ENCODE peak calls at places on chromosomes 5 and 9, in seven cellular contexts. One of them, this sample, is unnamed.

GRCh38 chr5:66324357-66324756 is 180.3 kb downstream of the SREK1 start:
- DNase-seq in uterus: no peak
- DNase-seq in heart left ventricle: peak; percentile 89
- DNase-seq in ovary: no peak
- DNase-seq in stomach: peak; percentile 45
- DNase-seq in prostate gland: no peak
- DNase-seq in IMR-90: no peak
- DNase-seq in this sample: no peak

GRCh38 chr5:107474361-107474723 is 196.4 kb downstream of the EFNA5 start:
- DNase-seq in uterus: no peak
- DNase-seq in heart left ventricle: no peak
- DNase-seq in ovary: no peak
- DNase-seq in stomach: no peak
- DNase-seq in prostate gland: no peak
- DNase-seq in IMR-90: no peak
- DNase-seq in this sample: no peak

GRCh38 chr5:143396353-143396940 is 7.0 kb downstream of the NR3C1 start:
- DNase-seq in uterus: no peak
- DNase-seq in heart left ventricle: no peak
- DNase-seq in ovary: no peak
- DNase-seq in stomach: no peak
- DNase-seq in prostate gland: no peak
- DNase-seq in IMR-90: no peak
- DNase-seq in this sample: no peak

GRCh38 chr9:3756071-3756470 is 230.3 kb upstream of the RFX3 start:
- DNase-seq in uterus: no peak
- DNase-seq in heart left ventricle: no peak
- DNase-seq in ovary: no peak
- DNase-seq in stomach: no peak
- DNase-seq in prostate gland: no peak
- DNase-seq in IMR-90: no peak
- DNase-seq in this sample: no peak

GRCh38 chr5:67182406-67182805 is 14.2 kb downstream of the CD180 start:
- DNase-seq in uterus: peak; percentile 82
- DNase-seq in heart left ventricle: peak; percentile 75
- DNase-seq in ovary: peak; percentile 37
- DNase-seq in stomach: no peak
- DNase-seq in prostate gland: no peak
- DNase-seq in IMR-90: peak; percentile 89
- DNase-seq in this sample: peak; percentile 78

GRCh38 chr5:170896779-170897178 is 35.0 kb downstream of the RANBP17 start:
- DNase-seq in uterus: no peak
- DNase-seq in heart left ventricle: no peak
- DNase-seq in ovary: no peak
- DNase-seq in stomach: peak; percentile 26
- DNase-seq in prostate gland: no peak
- DNase-seq in IMR-90: peak; percentile 18
- DNase-seq in this sample: peak; percentile 36

GRCh38 chr5:57736716-57737115 is 254.1 kb upstream of the ACTBL2 start:
- DNase-seq in uterus: no peak
- DNase-seq in heart left ventricle: no peak
- DNase-seq in ovary: no peak
- DNase-seq in stomach: no peak
- DNase-seq in prostate gland: no peak
- DNase-seq in IMR-90: no peak
- DNase-seq in this sample: no peak

GRCh38 chr9:112169368-112169767 is 5.7 kb downstream of the SUSD1 start:
- DNase-seq in uterus: no peak
- DNase-seq in heart left ventricle: no peak
- DNase-seq in ovary: no peak
- DNase-seq in stomach: no peak
- DNase-seq in prostate gland: no peak
- DNase-seq in IMR-90: no peak
- DNase-seq in this sample: no peak

GRCh38 chr5:62653001-62653863 is 74.6 kb downstream of the LRRC70 start:
- DNase-seq in uterus: no peak
- DNase-seq in heart left ventricle: no peak
- DNase-seq in ovary: no peak
- DNase-seq in stomach: no peak
- DNase-seq in prostate gland: no peak
- DNase-seq in IMR-90: no peak
- DNase-seq in this sample: no peak

GRCh38 chr9:131758972-131759647 is 19.2 kb upstream of the RAPGEF1 start:
- DNase-seq in uterus: no peak
- DNase-seq in heart left ventricle: no peak
- DNase-seq in ovary: no peak
- DNase-seq in stomach: no peak
- DNase-seq in prostate gland: no peak
- DNase-seq in IMR-90: peak; percentile 25
- DNase-seq in this sample: no peak

GRCh38 chr9:93082841-93083411 is 13.1 kb upstream of the CARD19 start:
- DNase-seq in uterus: peak; percentile 13
- DNase-seq in heart left ventricle: no peak
- DNase-seq in ovary: no peak
- DNase-seq in stomach: no peak
- DNase-seq in prostate gland: no peak
- DNase-seq in IMR-90: no peak
- DNase-seq in this sample: peak; percentile 9

GRCh38 chr5:14739538-14739937 is 75.0 kb downstream of the OTULIN start:
- DNase-seq in uterus: no peak
- DNase-seq in heart left ventricle: peak; percentile 60
- DNase-seq in ovary: no peak
- DNase-seq in stomach: no peak
- DNase-seq in prostate gland: no peak
- DNase-seq in IMR-90: peak; percentile 61
- DNase-seq in this sample: no peak

GRCh38 chr5:157328277-157328912 is 62.5 kb downstream of the CYFIP2 start:
- DNase-seq in uterus: peak; percentile 59
- DNase-seq in heart left ventricle: peak; percentile 60
- DNase-seq in ovary: peak; percentile 59
- DNase-seq in stomach: peak; percentile 63
- DNase-seq in prostate gland: peak; percentile 64
- DNase-seq in IMR-90: peak; percentile 81
- DNase-seq in this sample: peak; percentile 76

GRCh38 chr9:97438666-97439065 is 26.8 kb downstream of the TDRD7 start:
- DNase-seq in uterus: no peak
- DNase-seq in heart left ventricle: no peak
- DNase-seq in ovary: no peak
- DNase-seq in stomach: no peak
- DNase-seq in prostate gland: no peak
- DNase-seq in IMR-90: peak; percentile 8
- DNase-seq in this sample: no peak

GRCh38 chr9:71519098-71519497 is 249.2 kb downstream of the CEMIP2 start:
- DNase-seq in uterus: no peak
- DNase-seq in heart left ventricle: no peak
- DNase-seq in ovary: no peak
- DNase-seq in stomach: no peak
- DNase-seq in prostate gland: no peak
- DNase-seq in IMR-90: no peak
- DNase-seq in this sample: no peak

GRCh38 chr5:131630963-131631350 is 4.1 kb downstream of the RAPGEF6 start:
- DNase-seq in uterus: no peak
- DNase-seq in heart left ventricle: no peak
- DNase-seq in ovary: no peak
- DNase-seq in stomach: no peak
- DNase-seq in prostate gland: no peak
- DNase-seq in IMR-90: peak; percentile 56
- DNase-seq in this sample: no peak

GRCh38 chr5:95959964-95960801 is 1.5 kb downstream of the ELL2 start:
- DNase-seq in uterus: no peak
- DNase-seq in heart left ventricle: peak; percentile 28
- DNase-seq in ovary: no peak
- DNase-seq in stomach: no peak
- DNase-seq in prostate gland: no peak
- DNase-seq in IMR-90: peak; percentile 34
- DNase-seq in this sample: no peak

GRCh38 chr5:95961617-95962474 is at the start of gene ELL2:
- DNase-seq in uterus: peak; percentile 94
- DNase-seq in heart left ventricle: peak; percentile 99
- DNase-seq in ovary: peak; percentile 95
- DNase-seq in stomach: peak; percentile 100
- DNase-seq in prostate gland: peak; percentile 99
- DNase-seq in IMR-90: peak; percentile 98
- DNase-seq in this sample: peak; percentile 99

GRCh38 chr5:95962475-95962773 is 773 bp upstream of the ELL2 start:
- DNase-seq in uterus: no peak
- DNase-seq in heart left ventricle: no peak
- DNase-seq in ovary: no peak
- DNase-seq in stomach: no peak
- DNase-seq in prostate gland: no peak
- DNase-seq in IMR-90: no peak
- DNase-seq in this sample: no peak

GRCh38 chr5:95959051-95959963 is 2.3 kb downstream of the ELL2 start:
- DNase-seq in uterus: no peak
- DNase-seq in heart left ventricle: no peak
- DNase-seq in ovary: no peak
- DNase-seq in stomach: no peak
- DNase-seq in prostate gland: no peak
- DNase-seq in IMR-90: peak; percentile 33
- DNase-seq in this sample: no peak

GRCh38 chr5:95960802-95961616 is 642 bp downstream of the ELL2 start:
- DNase-seq in uterus: peak; percentile 66
- DNase-seq in heart left ventricle: peak; percentile 83
- DNase-seq in ovary: peak; percentile 78
- DNase-seq in stomach: peak; percentile 84
- DNase-seq in prostate gland: peak; percentile 57
- DNase-seq in IMR-90: peak; percentile 74
- DNase-seq in this sample: peak; percentile 55
- TF ChIP-seq POLR2A in uterus: no peak
- TF ChIP-seq POLR2A in heart left ventricle: no peak
- TF ChIP-seq POLR2A in ovary: no peak
- TF ChIP-seq POLR2A in stomach: no peak
- TF ChIP-seq POLR2A in prostate gland: no peak
- TF ChIP-seq POLR2A in IMR-90: no peak
- TF ChIP-seq POLR2A in this sample: no peak

GRCh38 chr5:141150215-141150992 is 547 bp downstream of the PCDHB6 start:
- DNase-seq in uterus: no peak
- DNase-seq in heart left ventricle: no peak
- DNase-seq in ovary: no peak
- DNase-seq in stomach: no peak
- DNase-seq in prostate gland: no peak
- DNase-seq in IMR-90: no peak
- DNase-seq in this sample: no peak

GRCh38 chr5:141149812-141150211 is at the start of gene PCDHB6:
- DNase-seq in uterus: no peak
- DNase-seq in heart left ventricle: no peak
- DNase-seq in ovary: no peak
- DNase-seq in stomach: no peak
- DNase-seq in prostate gland: no peak
- DNase-seq in IMR-90: peak; percentile 3
- DNase-seq in this sample: peak; percentile 74

GRCh38 chr5:141150993-141151325 is 1.1 kb downstream of the PCDHB6 start:
- DNase-seq in uterus: no peak
- DNase-seq in heart left ventricle: no peak
- DNase-seq in ovary: no peak
- DNase-seq in stomach: no peak
- DNase-seq in prostate gland: no peak
- DNase-seq in IMR-90: no peak
- DNase-seq in this sample: no peak

DNA sequence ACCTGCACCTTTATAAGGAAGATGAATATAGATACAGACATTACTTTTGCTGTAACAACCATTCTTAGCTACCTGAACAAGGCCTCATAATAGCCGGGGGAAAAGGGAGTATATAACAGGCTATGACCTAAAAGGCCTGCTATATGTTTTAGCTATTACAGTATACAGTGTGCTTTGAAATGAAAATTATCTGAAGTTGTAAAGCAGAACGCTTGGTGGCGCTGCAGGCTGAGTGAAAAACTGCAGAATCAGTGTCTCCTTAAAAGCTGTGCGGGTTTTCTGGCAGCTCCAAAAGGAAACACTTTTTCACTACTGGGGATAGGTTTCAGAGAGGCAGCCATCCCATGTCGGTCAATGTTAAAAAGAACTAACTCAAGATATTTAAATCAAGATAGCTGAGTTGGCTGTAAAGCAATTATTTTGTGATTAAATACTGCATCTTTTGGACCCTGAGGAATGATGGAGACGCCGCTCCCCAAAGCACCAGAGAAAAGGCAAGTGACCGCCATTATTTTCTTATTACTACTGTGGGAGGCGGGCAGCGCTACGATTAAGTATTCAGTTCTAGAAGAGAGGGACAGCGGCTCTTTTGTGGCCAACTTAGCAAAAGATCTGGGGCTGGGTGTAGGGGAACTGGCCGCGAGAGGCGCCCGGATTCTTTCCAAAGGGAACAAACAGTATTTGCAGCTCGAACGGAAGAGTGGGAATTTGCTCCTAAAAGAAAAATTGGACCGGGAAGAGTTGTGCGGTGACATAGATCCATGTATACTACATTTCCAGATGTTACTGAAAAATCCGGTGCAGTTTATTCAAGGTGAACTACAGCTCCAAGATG is 5.9 kb downstream of the PCDHB6 start:
- DNase-seq in uterus: no peak
- DNase-seq in heart left ventricle: no peak
- DNase-seq in ovary: no peak
- DNase-seq in stomach: no peak
- DNase-seq in prostate gland: no peak
- DNase-seq in IMR-90: no peak
- DNase-seq in this sample: no peak
- TF ChIP-seq CTCF in uterus: no peak
- TF ChIP-seq CTCF in heart left ventricle: peak; percentile 6
- TF ChIP-seq CTCF in ovary: no peak
- TF ChIP-seq CTCF in stomach: no peak
- TF ChIP-seq CTCF in prostate gland: no peak
- TF ChIP-seq CTCF in IMR-90: no peak
- TF ChIP-seq CTCF in this sample: peak; percentile 17

DNA sequence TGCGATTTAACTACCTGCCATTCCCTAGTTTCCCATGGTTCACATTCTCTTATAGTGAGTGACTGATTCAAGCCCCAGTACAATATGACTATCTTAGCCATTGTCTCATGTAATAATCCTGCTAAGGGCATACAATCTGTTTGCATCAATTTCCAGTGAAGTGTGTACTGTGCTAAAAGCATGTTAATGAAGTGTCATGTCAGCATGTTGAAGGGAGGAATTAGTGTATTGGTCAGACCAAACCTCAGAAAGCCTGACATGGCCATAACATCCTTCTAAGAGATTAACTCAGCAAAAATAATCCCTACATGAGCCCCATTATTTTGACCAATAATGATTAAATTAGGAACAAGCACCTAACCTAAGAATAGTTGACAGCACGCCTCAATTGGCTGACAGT is 442.4 kb downstream of the ENC1 start:
- DNase-seq in uterus: no peak
- DNase-seq in heart left ventricle: no peak
- DNase-seq in ovary: no peak
- DNase-seq in stomach: no peak
- DNase-seq in prostate gland: no peak
- DNase-seq in IMR-90: no peak
- DNase-seq in this sample: no peak
- H3K4me1 ChIP-seq in uterus: no peaks in the 10 kb centered on the region
- H3K4me1 ChIP-seq in heart left ventricle: no peaks in the 10 kb centered on the region
- H3K4me1 ChIP-seq in ovary: peaks cover 8% of the 10 kb centered on the region
- H3K4me1 ChIP-seq in stomach: peaks cover 7% of the 10 kb centered on the region
- H3K4me1 ChIP-seq in prostate gland: no peaks in the 10 kb centered on the region
- H3K4me1 ChIP-seq in IMR-90: peaks cover 6% of the 10 kb centered on the region
- H3K4me1 ChIP-seq in this sample: peaks cover 15% of the 10 kb centered on the region

DNA sequence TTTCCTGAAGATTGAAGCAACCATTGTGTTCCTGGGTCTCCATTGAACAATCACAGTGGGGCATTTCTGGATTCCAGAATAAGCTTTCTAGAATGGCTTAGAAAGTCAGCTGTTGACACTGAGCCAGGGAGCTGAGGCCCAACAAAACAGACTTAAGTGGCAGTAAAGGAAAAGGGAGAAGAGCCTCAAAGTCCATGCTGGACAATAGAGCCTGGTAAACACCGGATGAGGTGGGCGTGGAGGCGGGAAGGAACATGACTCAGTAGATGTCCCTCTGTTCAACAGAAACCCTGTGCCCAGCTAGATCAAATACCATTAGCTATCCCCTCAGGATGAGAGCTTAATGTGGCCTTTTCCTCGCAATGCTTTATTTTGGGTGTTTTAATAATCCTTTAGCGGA is 14.7 kb downstream of the SPARC start:
- DNase-seq in uterus: no peak
- DNase-seq in heart left ventricle: peak; percentile 78
- DNase-seq in ovary: no peak
- DNase-seq in stomach: no peak
- DNase-seq in prostate gland: no peak
- DNase-seq in IMR-90: peak; percentile 63
- DNase-seq in this sample: no peak
- TF ChIP-seq POLR2A in uterus: no peak
- TF ChIP-seq POLR2A in heart left ventricle: no peak
- TF ChIP-seq POLR2A in ovary: no peak
- TF ChIP-seq POLR2A in stomach: no peak
- TF ChIP-seq POLR2A in prostate gland: no peak
- TF ChIP-seq POLR2A in IMR-90: no peak
- TF ChIP-seq POLR2A in this sample: no peak

This sample was measured in testis.